ENCODE peak calls at places on chromosomes 3 and 15, in four cellular contexts. H is GDM1, Y is posterior vena cava, L is prostate gland. P is an unnamed sample.

GRCh38 chr3:122941233-122942206 is 86.0 kb downstream of the SEMA5B start:
- DNase-seq in H (no peak), Y (peak; percentile 42), L (no peak), P (no peak)

GRCh38 chr3:57288403-57288802 is 4.1 kb downstream of the ASB14 start:
- DNase-seq in H (no peak), Y (no peak), L (no peak), P (no peak)

GRCh38 chr3:112365035-112365434 is 32.1 kb downstream of the CD200 start:
- DNase-seq in H (no peak), Y (no peak), L (no peak), P (no peak)

GRCh38 chr3:158845748-158846350 is 44.0 kb downstream of the MFSD1 start:
- DNase-seq in H (no peak), Y (no peak), L (no peak), P (peak; percentile 50)

GRCh38 chr3:122406198-122406597 is 9.7 kb downstream of the WDR5B start:
- DNase-seq in H (no peak), Y (no peak), L (no peak), P (no peak)

GRCh38 chr3:152071924-152072323 is 196.8 kb upstream of the MBNL1 start:
- DNase-seq in H (peak; percentile 44), Y (no peak), L (no peak), P (no peak)

GRCh38 chr3:156519758-156520162 is 35.2 kb downstream of the SSR3 start:
- DNase-seq in H (no peak), Y (no peak), L (no peak), P (no peak)

GRCh38 chr15:74893627-74894026 is 3.8 kb downstream of the MPI start:
- DNase-seq in H (no peak), Y (no peak), L (no peak), P (no peak)